ENCODE peak calls at places on chromosomes 11 and 22, in eight cellular contexts. T, L, H, J, I, K, B and O are unnamed samples.
A peak's percentile ranks its signal among the peaks of the same experiment; 100 is the strongest.

GRCh38 chr11:61021661-61022212 is 50.3 kb downstream of the CD6 start:
- DNase-seq in T (no peak), L (no peak), H (no peak), J (peak; percentile 88), I (peak; percentile 62), K (no peak), B (peak; percentile 83), O (no peak)

GRCh38 chr11:79768343-79768742 is 327.5 kb upstream of the TENM4 start:
- DNase-seq in T (no peak), L (no peak), H (no peak), J (no peak), I (no peak), K (no peak), B (no peak), O (peak; percentile 29)

GRCh38 chr22:24141586-24141985 is 39.7 kb upstream of the SUSD2 start:
- DNase-seq in T (no peak), L (no peak), H (no peak), J (no peak), I (no peak), K (no peak), B (no peak), O (no peak)

GRCh38 chr11:16843307-16843706 is 104.9 kb downstream of the C11orf58 start:
- DNase-seq in T (no peak), L (no peak), H (peak; percentile 82), J (no peak), I (no peak), K (no peak), B (no peak), O (peak; percentile 97)

GRCh38 chr22:19499880-19500242 is 20.1 kb downstream of the CDC45 start:
- DNase-seq in T (no peak), L (no peak), H (no peak), J (no peak), I (no peak), K (no peak), B (no peak), O (no peak)

GRCh38 chr11:134362192-134362901 is 30.6 kb downstream of the GLB1L2 start:
- DNase-seq in T (no peak), L (no peak), H (no peak), J (no peak), I (peak; percentile 33), K (no peak), B (no peak), O (no peak)

GRCh38 chr11:72676874-72677341 is 2.7 kb upstream of the PDE2A start:
- DNase-seq in T (peak; percentile 23), L (no peak), H (no peak), J (peak; percentile 84), I (peak; percentile 76), K (peak; percentile 37), B (peak; percentile 94), O (no peak)

GRCh38 chr11:15843309-15843857 is 513.0 kb downstream of the SOX6 start:
- DNase-seq in T (no peak), L (no peak), H (no peak), J (no peak), I (no peak), K (peak; percentile 37), B (no peak), O (peak; percentile 60)

GRCh38 chr11:64850979-64851567 is 6.6 kb upstream of the CDC42BPG start:
- DNase-seq in T (peak; percentile 70), L (no peak), H (no peak), J (no peak), I (no peak), K (no peak), B (peak; percentile 58), O (no peak)

GRCh38 chr11:66362481-66363147 is 8.9 kb downstream of the SLC29A2 start:
- DNase-seq in T (no peak), L (no peak), H (no peak), J (no peak), I (peak; percentile 30), K (no peak), B (no peak), O (no peak)

GRCh38 chr11:119794756-119795155 is 65.8 kb upstream of the NECTIN1 start:
- DNase-seq in T (no peak), L (no peak), H (no peak), J (no peak), I (no peak), K (no peak), B (no peak), O (no peak)

GRCh38 chr22:25930083-25930482 is 188.1 kb downstream of the MYO18B start:
- DNase-seq in T (no peak), L (no peak), H (peak; percentile 28), J (no peak), I (no peak), K (no peak), B (no peak), O (peak; percentile 33)

GRCh38 chr22:48660104-48660794 is 1167.4 kb downstream of the BRD1 start:
- DNase-seq in T (no peak), L (no peak), H (no peak), J (no peak), I (no peak), K (no peak), B (no peak), O (no peak)

GRCh38 chr11:118846181-118846946 is 37.3 kb upstream of the CXCR5 start:
- DNase-seq in T (no peak), L (no peak), H (no peak), J (no peak), I (no peak), K (no peak), B (peak; percentile 60), O (no peak)

GRCh38 chr11:75342966-75343870 is 8.2 kb downstream of the ARRB1 start:
- DNase-seq in T (no peak), L (no peak), H (peak; percentile 22), J (no peak), I (no peak), K (no peak), B (peak; percentile 32), O (peak; percentile 45)

GRCh38 chr11:125514336-125515101 is 18.5 kb upstream of the FEZ1 start:
- DNase-seq in T (peak; percentile 32), L (no peak), H (no peak), J (peak; percentile 71), I (no peak), K (no peak), B (no peak), O (no peak)

GRCh38 chr11:45622861-45623260 is 42.6 kb downstream of the CHST1 start:
- DNase-seq in T (no peak), L (no peak), H (no peak), J (no peak), I (no peak), K (no peak), B (no peak), O (no peak)

GRCh38 chr11:2940166-2940929 is 11.1 kb upstream of the PHLDA2 start:
- DNase-seq in T (peak; percentile 52), L (no peak), H (no peak), J (no peak), I (peak; percentile 68), K (no peak), B (no peak), O (no peak)

GRCh38 chr22:23058063-23058462 is 12.3 kb upstream of the GNAZ start:
- DNase-seq in T (no peak), L (no peak), H (no peak), J (no peak), I (no peak), K (no peak), B (peak; percentile 9), O (no peak)

GRCh38 chr11:64233913-64234839 is at the start of gene VEGFB:
- DNase-seq in T (peak; percentile 70), L (no peak), H (no peak), J (peak; percentile 84), I (peak; percentile 79), K (peak; percentile 55), B (peak; percentile 61), O (peak; percentile 56)

GRCh38 chr11:23320131-23320530 is 459.9 kb upstream of the CCDC179 start:
- DNase-seq in T (peak; percentile 46), L (no peak), H (no peak), J (no peak), I (no peak), K (no peak), B (no peak), O (no peak)